ENCODE peak calls at places on chromosomes 4 and X, in six cellular contexts. One of them, this sample, is unnamed.

GRCh38 chr4:141346144-141346543 is 125.4 kb downstream of the ZNF330 start:
- DNase-seq in SK-N-SH: peak
- DNase-seq in H1: no peak
- DNase-seq in HepG2: peak
- DNase-seq in K562: peak
- DNase-seq in HCT116: peak
- DNase-seq in this sample: no peak

GRCh38 chrX:5080812-5081211 is 1147.9 kb downstream of the NLGN4X start:
- DNase-seq in K562: no peak
- DNase-seq in HepG2: no peak
- DNase-seq in H1: no peak
- DNase-seq in HCT116: no peak
- DNase-seq in SK-N-SH: no peak
- DNase-seq in this sample: no peak

GRCh38 chr4:184282251-184282713 is 64.6 kb upstream of the ENPP6 start:
- DNase-seq in SK-N-SH: no peak
- DNase-seq in HepG2: peak
- DNase-seq in H1: no peak
- DNase-seq in HCT116: no peak
- DNase-seq in K562: no peak
- DNase-seq in this sample: no peak

GRCh38 chr4:8081621-8082516 is 76.7 kb downstream of the ABLIM2 start:
- DNase-seq in HepG2: no peak
- DNase-seq in H1: no peak
- DNase-seq in K562: no peak
- DNase-seq in SK-N-SH: no peak
- DNase-seq in HCT116: no peak
- DNase-seq in this sample: no peak

GRCh38 chr4:37780444-37781133 is 45.9 kb upstream of the PGM2 start:
- DNase-seq in HepG2: peak
- DNase-seq in K562: no peak
- DNase-seq in HCT116: no peak
- DNase-seq in H1: no peak
- DNase-seq in SK-N-SH: no peak
- DNase-seq in this sample: no peak

GRCh38 chrX:74248889-74249288 is 55.1 kb upstream of the ZCCHC13 start:
- DNase-seq in HCT116: no peak
- DNase-seq in K562: no peak
- DNase-seq in H1: no peak
- DNase-seq in HepG2: no peak
- DNase-seq in SK-N-SH: no peak
- DNase-seq in this sample: peak

GRCh38 chr4:8323947-8324555 is 54.5 kb downstream of the HTRA3 start:
- DNase-seq in H1: peak
- DNase-seq in K562: no peak
- DNase-seq in HepG2: no peak
- DNase-seq in SK-N-SH: no peak
- DNase-seq in HCT116: no peak
- DNase-seq in this sample: no peak

GRCh38 chrX:152904151-152905080 is 6.5 kb downstream of the ZNF185 start:
- DNase-seq in HepG2: no peak
- DNase-seq in H1: peak
- DNase-seq in SK-N-SH: peak
- DNase-seq in K562: peak
- DNase-seq in HCT116: no peak
- DNase-seq in this sample: no peak

GRCh38 chr4:96352051-96352517 is 512.2 kb downstream of the PDHA2 start:
- DNase-seq in H1: peak
- DNase-seq in HepG2: peak
- DNase-seq in HCT116: peak
- DNase-seq in SK-N-SH: peak
- DNase-seq in K562: no peak
- DNase-seq in this sample: no peak

GRCh38 chr4:53456178-53456577 is 78.7 kb downstream of the FIP1L1 start:
- DNase-seq in K562: no peak
- DNase-seq in SK-N-SH: no peak
- DNase-seq in H1: no peak
- DNase-seq in HCT116: no peak
- DNase-seq in HepG2: no peak
- DNase-seq in this sample: no peak

GRCh38 chrX:84258708-84259107 is 70.7 kb upstream of the RPS6KA6 start:
- DNase-seq in H1: no peak
- DNase-seq in HepG2: no peak
- DNase-seq in HCT116: no peak
- DNase-seq in SK-N-SH: no peak
- DNase-seq in K562: no peak
- DNase-seq in this sample: no peak

GRCh38 chrX:139820358-139820984 is 112.4 kb downstream of the ATP11C start:
- DNase-seq in HCT116: no peak
- DNase-seq in K562: no peak
- DNase-seq in HepG2: no peak
- DNase-seq in H1: no peak
- DNase-seq in SK-N-SH: no peak
- DNase-seq in this sample: no peak

GRCh38 chr4:145545538-145546224 is 64.0 kb downstream of the SMAD1 start:
- DNase-seq in K562: no peak
- DNase-seq in SK-N-SH: no peak
- DNase-seq in HepG2: no peak
- DNase-seq in HCT116: peak
- DNase-seq in H1: no peak
- DNase-seq in this sample: peak

GRCh38 chr4:129598582-129598981 is 502.6 kb downstream of the C4orf33 start:
- DNase-seq in SK-N-SH: no peak
- DNase-seq in HepG2: no peak
- DNase-seq in H1: no peak
- DNase-seq in HCT116: no peak
- DNase-seq in K562: no peak
- DNase-seq in this sample: no peak

GRCh38 chr4:116913451-116913850 is 171.9 kb downstream of the TRAM1L1 start:
- DNase-seq in HepG2: no peak
- DNase-seq in K562: no peak
- DNase-seq in H1: no peak
- DNase-seq in HCT116: no peak
- DNase-seq in SK-N-SH: no peak
- DNase-seq in this sample: no peak

GRCh38 chr4:139666735-139667266 is 1.2 kb downstream of the MGST2 start:
- DNase-seq in H1: no peak
- DNase-seq in SK-N-SH: no peak
- DNase-seq in K562: peak
- DNase-seq in HepG2: peak
- DNase-seq in HCT116: no peak
- DNase-seq in this sample: no peak
- H3K4me3 ChIP-seq in H1: no peak
- H3K4me3 ChIP-seq in SK-N-SH: peak
- H3K4me3 ChIP-seq in K562: peak
- H3K4me3 ChIP-seq in HepG2: peak
- H3K4me3 ChIP-seq in HCT116: peak
- H3K4me3 ChIP-seq in this sample: no peak

DNA sequence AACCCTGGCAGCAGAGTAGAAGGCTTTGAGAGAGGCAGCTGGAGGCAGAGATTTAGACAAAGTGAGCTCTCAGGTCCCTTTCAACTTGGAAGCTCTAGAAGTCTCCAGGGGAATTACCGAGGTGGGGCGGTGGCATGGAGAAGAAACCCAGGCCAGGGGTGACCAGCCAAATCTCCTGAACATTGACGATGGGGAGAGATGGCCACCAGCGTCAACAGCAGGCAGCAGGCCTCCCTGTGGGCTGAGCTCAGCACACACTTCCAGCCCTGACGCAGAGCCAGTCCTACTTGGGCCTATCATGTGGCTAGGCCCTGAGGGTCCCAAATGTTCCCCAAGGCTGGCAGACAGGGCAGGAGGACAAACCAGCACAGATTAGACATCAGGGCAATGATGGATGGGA is 187.8 kb downstream of the BCOR start:
- DNase-seq in HepG2: no peak
- DNase-seq in HCT116: no peak
- DNase-seq in K562: no peak
- DNase-seq in H1: no peak
- DNase-seq in SK-N-SH: no peak
- DNase-seq in this sample: no peak
- TF ChIP-seq YY1 in HepG2: no peak
- TF ChIP-seq YY1 in HCT116: no peak
- TF ChIP-seq YY1 in K562: no peak
- TF ChIP-seq YY1 in H1: no peak
- TF ChIP-seq YY1 in SK-N-SH: no peak
- TF ChIP-seq YY1 in this sample: no peak

DNA sequence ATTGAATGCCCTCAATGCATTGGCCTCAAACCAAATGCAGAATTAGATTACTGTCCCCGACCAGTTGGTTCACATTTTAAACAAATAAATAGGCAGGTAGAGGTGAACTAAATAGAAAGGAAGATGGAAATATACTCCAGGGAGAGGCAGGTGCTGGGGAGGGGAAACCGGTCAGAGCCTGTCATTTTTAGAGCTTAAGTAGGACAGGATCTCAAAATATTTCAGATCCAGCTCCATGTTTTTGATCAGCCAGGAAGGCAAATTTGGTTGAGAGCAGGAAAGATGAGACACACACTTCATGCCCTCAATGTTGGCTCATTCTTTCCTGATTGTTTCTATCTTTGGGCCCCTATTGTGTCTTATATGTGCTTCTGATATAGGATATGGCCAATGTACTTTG is 206.7 kb downstream of the SHROOM3 start:
- DNase-seq in SK-N-SH: no peak
- DNase-seq in K562: no peak
- DNase-seq in HepG2: no peak
- DNase-seq in H1: no peak
- DNase-seq in HCT116: no peak
- DNase-seq in this sample: no peak
- H3K4me3 ChIP-seq in SK-N-SH: peak
- H3K4me3 ChIP-seq in K562: no peak
- H3K4me3 ChIP-seq in HepG2: no peak
- H3K4me3 ChIP-seq in H1: no peak
- H3K4me3 ChIP-seq in HCT116: no peak
- H3K4me3 ChIP-seq in this sample: no peak

DNA sequence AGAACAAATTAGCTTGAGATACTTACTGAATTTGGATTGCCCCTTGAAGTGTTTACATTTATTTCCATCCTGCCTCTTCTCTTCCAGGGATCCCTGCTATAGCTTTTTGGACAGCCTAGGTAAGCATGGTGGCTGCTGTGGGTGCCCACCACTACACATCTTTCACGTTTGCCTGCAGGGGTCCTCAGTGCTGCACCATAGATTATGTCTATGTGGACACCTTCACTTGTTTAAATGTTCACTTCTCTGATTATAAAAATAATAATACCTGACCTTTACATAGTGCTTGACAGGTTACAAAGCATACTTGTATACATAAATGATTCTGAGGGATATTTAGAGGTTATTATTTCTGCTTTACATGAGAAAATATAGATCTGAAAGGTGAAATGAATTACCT is 67.9 kb upstream of the SLC4A4 start:
- DNase-seq in SK-N-SH: peak
- DNase-seq in K562: peak
- DNase-seq in HCT116: peak
- DNase-seq in H1: peak
- DNase-seq in HepG2: peak
- DNase-seq in this sample: peak
- TF ChIP-seq YY1 in SK-N-SH: no peak
- TF ChIP-seq YY1 in K562: no peak
- TF ChIP-seq YY1 in HCT116: no peak
- TF ChIP-seq YY1 in H1: no peak
- TF ChIP-seq YY1 in HepG2: no peak
- TF ChIP-seq YY1 in this sample: no peak

GRCh38 chr4:76235407-76235806 is 16.1 kb upstream of the FAM47E start:
- DNase-seq in HepG2: no peak
- DNase-seq in SK-N-SH: no peak
- DNase-seq in H1: no peak
- DNase-seq in K562: no peak
- DNase-seq in HCT116: no peak
- DNase-seq in this sample: no peak
- H3K4me3 ChIP-seq in HepG2: no peak
- H3K4me3 ChIP-seq in SK-N-SH: no peak
- H3K4me3 ChIP-seq in H1: no peak
- H3K4me3 ChIP-seq in K562: no peak
- H3K4me3 ChIP-seq in HCT116: no peak
- H3K4me3 ChIP-seq in this sample: no peak

GRCh38 chr4:3269105-3269927 is 20.4 kb downstream of the MSANTD1 start:
- DNase-seq in SK-N-SH: peak
- DNase-seq in HCT116: no peak
- DNase-seq in H1: peak
- DNase-seq in K562: no peak
- DNase-seq in HepG2: no peak
- DNase-seq in this sample: no peak

GRCh38 chr4:3270141-3270611 is 21.2 kb downstream of the MSANTD1 start:
- DNase-seq in H1: peak
- DNase-seq in HCT116: no peak
- DNase-seq in SK-N-SH: peak
- DNase-seq in K562: no peak
- DNase-seq in HepG2: no peak
- DNase-seq in this sample: no peak

GRCh38 chr4:3266076-3266475 is 17.1 kb downstream of the MSANTD1 start:
- DNase-seq in HCT116: no peak
- DNase-seq in H1: peak
- DNase-seq in SK-N-SH: no peak
- DNase-seq in HepG2: no peak
- DNase-seq in K562: no peak
- DNase-seq in this sample: no peak

GRCh38 chr4:3268395-3269104 is 19.6 kb downstream of the MSANTD1 start:
- DNase-seq in HepG2: no peak
- DNase-seq in K562: no peak
- DNase-seq in SK-N-SH: peak
- DNase-seq in H1: peak
- DNase-seq in HCT116: no peak
- DNase-seq in this sample: no peak

GRCh38 chr4:3267576-3268394 is 18.8 kb downstream of the MSANTD1 start:
- DNase-seq in HCT116: no peak
- DNase-seq in K562: no peak
- DNase-seq in SK-N-SH: no peak
- DNase-seq in HepG2: no peak
- DNase-seq in H1: peak
- DNase-seq in this sample: no peak
- TF ChIP-seq YY1 in HCT116: no peak
- TF ChIP-seq YY1 in K562: no peak
- TF ChIP-seq YY1 in SK-N-SH: no peak
- TF ChIP-seq YY1 in HepG2: no peak
- TF ChIP-seq YY1 in H1: no peak
- TF ChIP-seq YY1 in this sample: no peak

GRCh38 chr4:85669992-85670548 is 195.1 kb downstream of the ARHGAP24 start:
- DNase-seq in HepG2: no peak
- DNase-seq in HCT116: no peak
- DNase-seq in SK-N-SH: no peak
- DNase-seq in K562: no peak
- DNase-seq in H1: no peak
- DNase-seq in this sample: no peak
- H3K4me3 ChIP-seq in HepG2: no peak
- H3K4me3 ChIP-seq in HCT116: no peak
- H3K4me3 ChIP-seq in SK-N-SH: no peak
- H3K4me3 ChIP-seq in K562: no peak
- H3K4me3 ChIP-seq in H1: no peak
- H3K4me3 ChIP-seq in this sample: no peak

GRCh38 chrX:130916636-130917422 is 13.8 kb upstream of the ENOX2 start:
- DNase-seq in HCT116: peak
- DNase-seq in K562: peak
- DNase-seq in HepG2: peak
- DNase-seq in H1: peak
- DNase-seq in SK-N-SH: peak
- DNase-seq in this sample: peak
- TF ChIP-seq YY1 in HCT116: no peak
- TF ChIP-seq YY1 in K562: no peak
- TF ChIP-seq YY1 in HepG2: no peak
- TF ChIP-seq YY1 in H1: no peak
- TF ChIP-seq YY1 in SK-N-SH: no peak
- TF ChIP-seq YY1 in this sample: no peak

This sample was measured in NT2/D1.